ENCODE peak calls at places on chromosomes 13 and 19, in ten cellular contexts. One of them, this sample, is unnamed.

GRCh38 chr19:47700934-47701716 is 12.1 kb upstream of the EHD2 start:
- DNase-seq in occipital lobe: no peak
- DNase-seq in aorta: no peak
- DNase-seq in nephron progenitor cell: no peak
- DNase-seq in GF-D8: no peak
- DNase-seq in heart right ventricle: no peak
- DNase-seq in AG10803: no peak
- DNase-seq in stimulated activated CD4-positive, alpha-beta T cell treated with anti-CD3 and anti-CD28 coated beads, TNF-alpha, amount 100 ng/mL, for 24 hours: no peak
- DNase-seq in cardiac muscle cell: no peak
- DNase-seq in KBM-7: no peak
- DNase-seq in this sample: no peak

GRCh38 chr13:101711307-101712025 is 259.0 kb downstream of the ITGBL1 start:
- DNase-seq in occipital lobe: no peak
- DNase-seq in aorta: no peak
- DNase-seq in nephron progenitor cell: no peak
- DNase-seq in GF-D8: no peak
- DNase-seq in heart right ventricle: no peak
- DNase-seq in AG10803: no peak
- DNase-seq in stimulated activated CD4-positive, alpha-beta T cell treated with anti-CD3 and anti-CD28 coated beads, TNF-alpha, amount 100 ng/mL, for 24 hours: no peak
- DNase-seq in cardiac muscle cell: no peak
- DNase-seq in KBM-7: no peak
- DNase-seq in this sample: no peak

GRCh38 chr13:27583645-27584044 is 36.7 kb downstream of the LNX2 start:
- DNase-seq in occipital lobe: no peak
- DNase-seq in aorta: no peak
- DNase-seq in nephron progenitor cell: no peak
- DNase-seq in GF-D8: peak
- DNase-seq in heart right ventricle: no peak
- DNase-seq in AG10803: peak
- DNase-seq in stimulated activated CD4-positive, alpha-beta T cell treated with anti-CD3 and anti-CD28 coated beads, TNF-alpha, amount 100 ng/mL, for 24 hours: no peak
- DNase-seq in cardiac muscle cell: no peak
- DNase-seq in KBM-7: peak
- DNase-seq in this sample: no peak

GRCh38 chr19:45567609-45568008 is 17.0 kb downstream of the OPA3 start:
- DNase-seq in occipital lobe: no peak
- DNase-seq in aorta: no peak
- DNase-seq in nephron progenitor cell: no peak
- DNase-seq in GF-D8: no peak
- DNase-seq in heart right ventricle: no peak
- DNase-seq in AG10803: no peak
- DNase-seq in stimulated activated CD4-positive, alpha-beta T cell treated with anti-CD3 and anti-CD28 coated beads, TNF-alpha, amount 100 ng/mL, for 24 hours: no peak
- DNase-seq in cardiac muscle cell: no peak
- DNase-seq in KBM-7: no peak
- DNase-seq in this sample: no peak

GRCh38 chr19:751501-752341 is 809 bp downstream of the MISP start:
- DNase-seq in occipital lobe: no peak
- DNase-seq in aorta: peak
- DNase-seq in nephron progenitor cell: no peak
- DNase-seq in GF-D8: no peak
- DNase-seq in heart right ventricle: no peak
- DNase-seq in AG10803: peak
- DNase-seq in stimulated activated CD4-positive, alpha-beta T cell treated with anti-CD3 and anti-CD28 coated beads, TNF-alpha, amount 100 ng/mL, for 24 hours: no peak
- DNase-seq in cardiac muscle cell: no peak
- DNase-seq in KBM-7: no peak
- DNase-seq in this sample: no peak

GRCh38 chr13:107928762-107929161 is 286.6 kb downstream of the LIG4 start:
- DNase-seq in occipital lobe: no peak
- DNase-seq in aorta: no peak
- DNase-seq in nephron progenitor cell: no peak
- DNase-seq in GF-D8: no peak
- DNase-seq in heart right ventricle: no peak
- DNase-seq in AG10803: no peak
- DNase-seq in stimulated activated CD4-positive, alpha-beta T cell treated with anti-CD3 and anti-CD28 coated beads, TNF-alpha, amount 100 ng/mL, for 24 hours: no peak
- DNase-seq in cardiac muscle cell: no peak
- DNase-seq in KBM-7: no peak
- DNase-seq in this sample: no peak

GRCh38 chr13:33322474-33322827 is 36.9 kb upstream of the STARD13 start:
- DNase-seq in occipital lobe: no peak
- DNase-seq in aorta: peak
- DNase-seq in nephron progenitor cell: no peak
- DNase-seq in GF-D8: no peak
- DNase-seq in heart right ventricle: peak
- DNase-seq in AG10803: peak
- DNase-seq in stimulated activated CD4-positive, alpha-beta T cell treated with anti-CD3 and anti-CD28 coated beads, TNF-alpha, amount 100 ng/mL, for 24 hours: no peak
- DNase-seq in cardiac muscle cell: no peak
- DNase-seq in KBM-7: no peak
- DNase-seq in this sample: no peak

GRCh38 chr19:38557205-38557799 is 60.5 kb downstream of the MAP4K1 start:
- DNase-seq in occipital lobe: no peak
- DNase-seq in aorta: no peak
- DNase-seq in nephron progenitor cell: no peak
- DNase-seq in GF-D8: peak
- DNase-seq in heart right ventricle: no peak
- DNase-seq in AG10803: no peak
- DNase-seq in stimulated activated CD4-positive, alpha-beta T cell treated with anti-CD3 and anti-CD28 coated beads, TNF-alpha, amount 100 ng/mL, for 24 hours: no peak
- DNase-seq in cardiac muscle cell: no peak
- DNase-seq in KBM-7: peak
- DNase-seq in this sample: no peak

GRCh38 chr13:113922412-113923118 is 51.3 kb downstream of the C13orf46 start:
- DNase-seq in occipital lobe: no peak
- DNase-seq in aorta: peak
- DNase-seq in nephron progenitor cell: no peak
- DNase-seq in GF-D8: no peak
- DNase-seq in heart right ventricle: no peak
- DNase-seq in AG10803: peak
- DNase-seq in stimulated activated CD4-positive, alpha-beta T cell treated with anti-CD3 and anti-CD28 coated beads, TNF-alpha, amount 100 ng/mL, for 24 hours: no peak
- DNase-seq in cardiac muscle cell: no peak
- DNase-seq in KBM-7: no peak
- DNase-seq in this sample: no peak

GRCh38 chr19:47348819-47349795 is at the start of gene DHX34:
- DNase-seq in occipital lobe: peak
- DNase-seq in aorta: peak
- DNase-seq in nephron progenitor cell: peak
- DNase-seq in GF-D8: peak
- DNase-seq in heart right ventricle: peak
- DNase-seq in AG10803: peak
- DNase-seq in stimulated activated CD4-positive, alpha-beta T cell treated with anti-CD3 and anti-CD28 coated beads, TNF-alpha, amount 100 ng/mL, for 24 hours: peak
- DNase-seq in cardiac muscle cell: peak
- DNase-seq in KBM-7: peak
- DNase-seq in this sample: peak